ENCODE peak calls at places on chromosomes 2 and 18, in four cellular contexts. L is A549, W is GM12878, N is HepG2. K is an unnamed sample.

GRCh38 chr2:198441246-198441645 is 636.9 kb downstream of the PLCL1 start:
- DNase-seq in W (no peak), N (no peak), L (no peak), K (no peak)

GRCh38 chr18:213505-213904 is 54.3 kb downstream of the THOC1 start:
- DNase-seq in N (no peak), L (no peak), W (no peak), K (no peak)

GRCh38 chr2:148901142-148901541 is 26.1 kb downstream of the KIF5C start:
- DNase-seq in N (no peak), L (no peak), W (no peak), K (no peak)

GRCh38 chr2:238874330-238875050 is 26.6 kb downstream of the TWIST2 start:
- DNase-seq in L (no peak), N (no peak), W (no peak), K (no peak)

GRCh38 chr2:177322801-177323261 is 58.3 kb upstream of the NFE2L2 start:
- DNase-seq in W (no peak), N (no peak), L (no peak), K (no peak)

GRCh38 chr2:231715988-231716616 is 7.8 kb downstream of the PTMA start:
- DNase-seq in W (no peak), N (no peak), L (no peak), K (peak)

GRCh38 chr2:11656671-11657101 is 13.3 kb downstream of the NTSR2 start:
- DNase-seq in L (no peak), N (no peak), W (no peak), K (no peak)

GRCh38 chr18:42028232-42028832 is 73.3 kb downstream of the PIK3C3 start:
- DNase-seq in W (no peak), N (peak), L (peak), K (peak)

GRCh38 chr2:69828913-69829242 is 582 bp upstream of the GMCL1 start:
- DNase-seq in N (no peak), W (no peak), L (no peak), K (no peak)

GRCh38 chr18:26574958-26575864 is 26.9 kb upstream of the KCTD1 start:
- DNase-seq in W (no peak), N (peak), L (peak), K (peak)

GRCh38 chr2:240934701-240935100 is 28.6 kb downstream of the CROCC2 start:
- DNase-seq in L (no peak), N (no peak), W (no peak), K (no peak)

GRCh38 chr2:180359522-180360282 is 352.6 kb upstream of the CWC22 start:
- DNase-seq in N (no peak), L (no peak), W (peak), K (no peak)

GRCh38 chr2:98158305-98158704 is 71.3 kb downstream of the VWA3B start:
- DNase-seq in W (no peak), L (no peak), N (peak), K (no peak)

GRCh38 chr18:5975111-5975622 is 79.8 kb upstream of the TMEM200C start:
- DNase-seq in L (no peak), W (peak), N (no peak), K (no peak)

GRCh38 chr2:11411768-11412448 is 54.1 kb downstream of the E2F6 start:
- DNase-seq in L (no peak), N (peak), W (no peak), K (peak)

GRCh38 chr18:7164610-7165009 is 47.0 kb upstream of the LAMA1 start:
- DNase-seq in N (no peak), L (peak), W (no peak), K (no peak)

GRCh38 chr2:181153886-181154285 is 173.5 kb downstream of the UBE2E3 start:
- DNase-seq in W (no peak), L (no peak), N (no peak), K (no peak)

GRCh38 chr2:145411493-145411892 is 891.6 kb upstream of the ZEB2 start:
- DNase-seq in N (no peak), L (no peak), W (peak), K (no peak)

GRCh38 chr2:168566974-168567650 is 111.0 kb downstream of the CERS6 start:
- DNase-seq in W (no peak), N (no peak), L (no peak), K (no peak)

GRCh38 chr2:236744316-236745105 is 174.9 kb downstream of the ACKR3 start:
- DNase-seq in L (no peak), W (no peak), N (no peak), K (no peak)

GRCh38 chr2:205086689-205087088 is 541.4 kb downstream of the PARD3B start:
- DNase-seq in L (no peak), W (no peak), N (no peak), K (no peak)

GRCh38 chr2:160911258-160911657 is 249.0 kb upstream of the TANK start:
- DNase-seq in L (no peak), W (no peak), N (no peak), K (peak)

GRCh38 chr2:218307415-218308090 is 15.2 kb upstream of the TMBIM1 start:
- DNase-seq in N (no peak), L (no peak), W (no peak), K (no peak)

GRCh38 chr2:218984239-218985020 is 554 bp downstream of the FEV start:
- DNase-seq in L (no peak), N (no peak), W (no peak), K (peak)

GRCh38 chr2:15980605-15981098 is 40.3 kb downstream of the MYCN start:
- DNase-seq in L (no peak), N (no peak), W (no peak), K (no peak)

GRCh38 chr2:1707771-1708351 is 36.5 kb downstream of the PXDN start:
- DNase-seq in L (no peak), W (no peak), N (no peak), K (peak)

GRCh38 chr18:8084160-8084559 is 517.0 kb downstream of the PTPRM start:
- DNase-seq in W (no peak), L (peak), N (peak), K (peak)

GRCh38 chr2:207704031-207704430 is 7.4 kb upstream of the CCNYL1 start:
- DNase-seq in W (no peak), N (no peak), L (no peak), K (no peak)

GRCh38 chr2:23065936-23066335 is 319.0 kb upstream of the KLHL29 start:
- DNase-seq in L (no peak), W (no peak), N (no peak), K (no peak)
- TF ChIP-seq MYC in L (no peak), W (no peak), N (no peak), K (no peak)

GRCh38 chr2:113200236-113200635 is 26.5 kb downstream of the PSD4 start:
- DNase-seq in W (no peak), N (no peak), L (no peak), K (no peak)

GRCh38 chr2:113200736-113201490 is 27.1 kb downstream of the PSD4 start:
- DNase-seq in L (no peak), W (no peak), N (no peak), K (no peak)

GRCh38 chr2:113197347-113198047 is 23.7 kb downstream of the PSD4 start:
- DNase-seq in N (no peak), L (no peak), W (no peak), K (no peak)

GRCh38 chr2:113198048-113198789 is 24.4 kb downstream of the PSD4 start:
- DNase-seq in W (no peak), L (no peak), N (no peak), K (no peak)

GRCh38 chr2:113198790-113199612 is 25.2 kb downstream of the PSD4 start:
- DNase-seq in N (peak), L (peak), W (no peak), K (peak)
- H3K4me3 ChIP-seq in N (peak), L (peak), W (no peak), K (peak)

DNA sequence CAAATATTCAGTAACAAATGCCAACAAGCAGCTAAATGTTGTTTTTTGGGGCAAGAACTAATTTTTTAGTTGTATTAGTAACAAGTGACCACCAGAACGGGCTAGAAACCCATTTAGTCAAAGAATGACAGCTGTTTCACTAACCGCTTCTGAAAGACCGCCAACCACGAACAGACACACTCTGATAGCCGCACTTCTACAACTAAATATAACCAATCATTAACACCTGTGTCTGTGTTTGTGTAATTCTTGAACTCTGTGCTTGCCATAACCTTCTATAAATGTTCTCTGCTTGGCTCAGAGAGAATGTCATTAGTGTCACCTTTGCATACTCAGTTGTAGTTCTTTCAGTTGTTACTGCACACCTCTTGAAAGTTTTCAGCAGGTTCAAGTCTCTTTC is 526.3 kb upstream of the LRRTM1 start:
- DNase-seq in W (peak), N (no peak), L (no peak), K (no peak)
- TF ChIP-seq MYC in W (no peak), N (no peak), L (no peak), K (no peak)

DNA sequence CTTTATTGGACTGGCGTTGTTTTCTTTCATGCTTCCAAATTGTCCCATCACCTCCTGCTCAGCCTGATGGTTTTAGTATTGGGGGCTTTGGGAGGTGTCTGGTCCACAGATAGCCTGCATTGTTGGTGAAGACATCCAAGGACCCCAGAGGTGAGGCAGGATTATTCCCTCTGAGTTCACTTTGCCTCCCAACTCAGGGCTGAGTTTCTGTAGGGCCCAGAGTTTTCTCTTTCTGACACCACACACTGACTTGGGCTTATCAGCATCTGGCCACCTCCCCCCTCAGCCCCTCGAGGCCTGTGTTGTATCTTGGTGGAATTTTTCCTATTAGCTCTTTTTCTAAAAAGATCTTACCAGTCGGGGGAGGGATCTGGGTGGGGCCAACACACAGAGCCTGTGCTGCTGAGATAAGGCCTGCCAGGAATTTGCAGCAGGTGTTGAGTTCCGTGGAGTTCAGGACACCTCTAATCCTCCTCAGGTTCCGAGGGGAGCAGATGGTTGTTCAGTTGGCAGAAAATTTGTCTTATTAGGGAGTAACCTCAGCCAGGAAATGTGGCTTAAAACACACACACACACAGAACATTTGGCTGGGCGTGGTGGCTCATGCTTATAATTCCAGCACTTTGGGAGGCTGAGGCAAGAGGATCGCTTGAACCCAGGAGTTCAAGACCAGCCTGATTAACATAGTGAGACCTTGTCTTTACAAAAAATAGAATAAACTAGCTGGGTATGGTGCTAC is 7.3 kb downstream of the EMILIN2 start:
- DNase-seq in W (no peak), L (no peak), N (no peak), K (no peak)
- H3K4me3 ChIP-seq in W (no peak), L (no peak), N (no peak), K (no peak)

GRCh38 chr2:25558262-25558661 is 115.1 kb downstream of the DTNB start:
- DNase-seq in L (no peak), W (peak), N (no peak), K (peak)

GRCh38 chr2:25557179-25558036 is 116.0 kb downstream of the DTNB start:
- DNase-seq in N (no peak), W (peak), L (no peak), K (no peak)

GRCh38 chr2:25566094-25566493 is 107.3 kb downstream of the DTNB start:
- DNase-seq in W (no peak), L (no peak), N (no peak), K (no peak)

GRCh38 chr2:25559148-25559547 is 114.2 kb downstream of the DTNB start:
- DNase-seq in W (no peak), L (no peak), N (no peak), K (no peak)

DNA sequence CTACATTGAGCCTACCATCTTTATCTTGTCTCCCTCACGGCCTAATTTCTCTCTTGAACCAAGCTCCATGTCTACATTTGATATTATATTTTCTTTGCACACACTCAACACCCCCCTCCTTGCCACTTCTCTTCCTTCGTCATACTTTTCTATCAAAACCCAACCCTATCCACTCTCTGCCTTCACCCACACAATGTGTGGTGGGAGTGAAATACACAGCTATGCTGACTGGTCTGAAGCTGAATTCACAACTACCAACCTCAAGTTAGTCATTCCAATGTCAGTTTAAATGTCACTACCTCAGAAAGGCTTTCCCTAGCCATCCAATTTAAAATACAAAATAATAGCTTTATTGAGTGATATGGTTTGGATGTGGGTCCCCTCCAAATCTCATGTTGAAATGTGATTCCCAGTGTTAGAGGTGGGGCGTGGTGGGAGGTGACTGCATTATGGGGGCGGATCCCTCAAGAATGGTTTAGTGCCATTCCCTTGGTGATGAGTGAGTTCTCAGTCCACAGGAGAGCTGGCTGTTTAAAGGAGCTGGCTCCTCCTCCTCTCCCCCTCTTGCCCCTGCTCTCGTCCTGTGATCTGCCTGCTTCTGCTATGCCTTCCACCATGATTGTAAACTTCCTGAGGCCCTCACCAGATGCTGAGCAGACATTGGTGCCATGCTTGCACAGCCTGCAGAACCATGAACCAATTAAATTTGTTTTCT is 112.1 kb downstream of the DTNB start:
- DNase-seq in W (no peak), L (no peak), N (no peak), K (no peak)
- TF ChIP-seq MYC in W (no peak), L (no peak), N (no peak), K (no peak)

GRCh38 chr2:174618179-174618578 is 20.6 kb upstream of the WIPF1 start:
- DNase-seq in N (no peak), L (no peak), W (no peak), K (no peak)
- H3K4me3 ChIP-seq in N (no peak), L (no peak), W (no peak), K (no peak)

DNA sequence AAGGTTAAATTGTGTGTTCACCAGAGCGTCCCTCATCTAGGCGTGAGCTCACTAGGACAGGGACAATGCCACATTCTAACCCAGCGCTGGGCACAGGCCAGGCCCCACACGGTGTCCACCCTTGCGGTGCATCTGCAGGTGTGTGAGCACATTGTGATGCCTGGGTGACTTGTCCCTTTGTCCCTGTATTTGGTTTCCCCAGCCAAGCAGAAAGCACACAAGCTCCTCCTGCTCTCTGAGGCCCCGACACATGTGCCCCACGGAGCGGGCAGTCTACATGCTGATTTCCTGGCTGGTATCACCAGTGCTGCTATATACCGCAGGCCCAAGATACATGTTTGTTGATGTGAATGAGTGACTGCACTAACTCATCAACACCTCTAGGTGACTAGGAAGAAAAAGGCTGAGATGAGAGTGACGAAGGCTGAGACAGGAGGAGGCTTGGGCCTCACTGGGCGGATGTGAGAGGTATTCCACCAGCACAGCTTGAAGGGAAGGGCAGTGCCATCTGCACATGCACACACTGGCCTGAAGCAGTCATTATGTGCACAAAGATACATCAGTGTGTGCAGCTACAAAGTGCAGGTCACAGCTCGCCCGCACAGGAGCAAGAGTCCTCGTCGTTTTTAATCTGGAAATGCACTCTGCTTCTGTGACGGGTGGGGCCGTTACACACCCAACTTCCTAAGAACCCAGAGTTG is 205.9 kb downstream of the EIPR1 start:
- DNase-seq in L (no peak), W (no peak), N (no peak), K (no peak)
- TF ChIP-seq MYC in L (no peak), W (no peak), N (no peak), K (no peak)

K was measured in endothelial cell of umbilical vein.